ENCODE peak calls at places on chromosome 13, in eight cellular contexts. X is endothelial cell; J is activated CD8-positive, alpha-beta memory T cell treated with anti-CD3 and anti-CD28 coated beads for 48 hours; I is H4; V is stimulated activated CD4-positive, alpha-beta T cell treated with anti-CD3 and anti-CD28 coated beads, Interleukin-4, amount 100 ng/mL, for 24 hours; Q is MCF 10A; B is CD4-positive, CD25-positive, alpha-beta regulatory T cell; T is glutamatergic neuron. H is an unnamed sample.

GRCh38 chr13:93233997-93234416 is 7.4 kb downstream of the GPC6 start:
- DNase-seq in X (no peak), J (no peak), I (peak), V (no peak), Q (peak), B (no peak), T (peak), H (no peak)

GRCh38 chr13:33111414-33112110 is 95.3 kb downstream of the KL start:
- DNase-seq in X (no peak), J (no peak), I (no peak), V (no peak), Q (no peak), B (no peak), T (no peak), H (no peak)

GRCh38 chr13:74696148-74696922 is 562.1 kb upstream of the KLF12 start:
- DNase-seq in X (no peak), J (no peak), I (no peak), V (no peak), Q (no peak), B (no peak), T (no peak), H (no peak)

GRCh38 chr13:106523566-106523965 is 11.9 kb downstream of the EFNB2 start:
- DNase-seq in X (no peak), J (no peak), I (no peak), V (no peak), Q (peak), B (no peak), T (no peak), H (peak)

GRCh38 chr13:27921961-27922910 is 2.4 kb downstream of the PDX1 start:
- DNase-seq in X (no peak), J (no peak), I (no peak), V (no peak), Q (no peak), B (no peak), T (no peak), H (no peak)

GRCh38 chr13:33174491-33174890 is 111.1 kb downstream of the STARD13 start:
- DNase-seq in X (no peak), J (no peak), I (no peak), V (no peak), Q (no peak), B (no peak), T (no peak), H (no peak)

GRCh38 chr13:49540552-49540951 is 44.8 kb downstream of the PHF11 start:
- DNase-seq in X (no peak), J (no peak), I (peak), V (no peak), Q (peak), B (no peak), T (no peak), H (peak)

GRCh38 chr13:39602614-39603366 is at the start of gene LHFPL6:
- DNase-seq in X (peak), J (peak), I (peak), V (peak), Q (peak), B (no peak), T (peak), H (peak)

GRCh38 chr13:36310417-36311108 is 12.9 kb upstream of the CCDC169 start:
- DNase-seq in X (no peak), J (no peak), I (no peak), V (no peak), Q (no peak), B (no peak), T (no peak), H (no peak)

GRCh38 chr13:49933511-49933910 is 2.6 kb downstream of the SPRYD7 start:
- DNase-seq in X (no peak), J (no peak), I (no peak), V (no peak), Q (no peak), B (no peak), T (no peak), H (peak)

GRCh38 chr13:100673376-100673830 is 1.2 kb downstream of the TMTC4 start:
- DNase-seq in X (peak), J (no peak), I (peak), V (no peak), Q (no peak), B (no peak), T (peak), H (no peak)

GRCh38 chr13:30193279-30194234 is 113.8 kb downstream of the KATNAL1 start:
- DNase-seq in X (no peak), J (no peak), I (no peak), V (no peak), Q (no peak), B (no peak), T (no peak), H (no peak)

GRCh38 chr13:80070024-80070703 is 270.8 kb downstream of the SPRY2 start:
- DNase-seq in X (no peak), J (no peak), I (no peak), V (no peak), Q (no peak), B (no peak), T (no peak), H (no peak)

GRCh38 chr13:32752997-32753606 is 166.8 kb downstream of the PDS5B start:
- DNase-seq in X (no peak), J (no peak), I (no peak), V (no peak), Q (no peak), B (no peak), T (no peak), H (no peak)

GRCh38 chr13:42363941-42364612 is 92.1 kb downstream of the AKAP11 start:
- DNase-seq in X (no peak), J (no peak), I (peak), V (no peak), Q (peak), B (no peak), T (no peak), H (peak)

GRCh38 chr13:98889419-98890079 is 88.3 kb downstream of the DOCK9 start:
- DNase-seq in X (no peak), J (no peak), I (no peak), V (peak), Q (no peak), B (no peak), T (no peak), H (no peak)

GRCh38 chr13:97018029-97018819 is 23.9 kb upstream of the OXGR1 start:
- DNase-seq in X (peak), J (no peak), I (peak), V (peak), Q (peak), B (no peak), T (peak), H (peak)

GRCh38 chr13:39602277-39602613 is 748 bp downstream of the LHFPL6 start:
- DNase-seq in X (no peak), J (no peak), I (no peak), V (no peak), Q (no peak), B (no peak), T (no peak), H (no peak)

GRCh38 chr13:30323524-30323923 is 16.2 kb upstream of the KATNAL1 start:
- DNase-seq in X (no peak), J (no peak), I (no peak), V (no peak), Q (no peak), B (no peak), T (no peak), H (no peak)

GRCh38 chr13:51542358-51542972 is 41.8 kb upstream of the WDFY2 start:
- DNase-seq in X (no peak), J (no peak), I (peak), V (no peak), Q (no peak), B (no peak), T (no peak), H (peak)

GRCh38 chr13:26422036-26422435 is 135.4 kb upstream of the WASF3 start:
- DNase-seq in X (no peak), J (no peak), I (no peak), V (no peak), Q (no peak), B (no peak), T (no peak), H (no peak)

GRCh38 chr13:48251616-48252081 is 18.6 kb downstream of the ITM2B start:
- DNase-seq in X (no peak), J (no peak), I (no peak), V (no peak), Q (no peak), B (no peak), T (no peak), H (no peak)

GRCh38 chr13:110012102-110012739 is 225.8 kb upstream of the IRS2 start:
- DNase-seq in X (no peak), J (no peak), I (peak), V (no peak), Q (peak), B (no peak), T (no peak), H (peak)

GRCh38 chr13:51532736-51533197 is 51.5 kb upstream of the WDFY2 start:
- DNase-seq in X (no peak), J (no peak), I (no peak), V (no peak), Q (no peak), B (no peak), T (no peak), H (peak)

GRCh38 chr13:113548171-113548641 is 36.3 kb upstream of the TFDP1 start:
- DNase-seq in X (no peak), J (no peak), I (no peak), V (no peak), Q (no peak), B (no peak), T (peak), H (no peak)

GRCh38 chr13:37954191-37954590 is 84.6 kb upstream of the TRPC4 start:
- DNase-seq in X (no peak), J (no peak), I (no peak), V (no peak), Q (peak), B (no peak), T (no peak), H (peak)

GRCh38 chr13:113758651-113759524 is at the start of gene TMEM255B:
- DNase-seq in X (peak), J (peak), I (no peak), V (peak), Q (peak), B (peak), T (peak), H (peak)

GRCh38 chr13:95457294-95457693 is 95.2 kb upstream of the CLDN10 start:
- DNase-seq in X (no peak), J (no peak), I (no peak), V (no peak), Q (no peak), B (no peak), T (no peak), H (peak)

GRCh38 chr13:113090415-113090770 is 15.2 kb upstream of the F7 start:
- DNase-seq in X (no peak), J (no peak), I (no peak), V (no peak), Q (no peak), B (no peak), T (peak), H (no peak)

GRCh38 chr13:113996912-113997745 is 23.3 kb upstream of the C13orf46 start:
- DNase-seq in X (no peak), J (no peak), I (no peak), V (no peak), Q (no peak), B (no peak), T (no peak), H (no peak)

GRCh38 chr13:78958019-78958418 is 299.1 kb upstream of the OBI1 start:
- DNase-seq in X (no peak), J (no peak), I (peak), V (no peak), Q (peak), B (no peak), T (no peak), H (no peak)

GRCh38 chr13:99206226-99206625 is 5.6 kb downstream of the UBAC2 start:
- DNase-seq in X (no peak), J (no peak), I (no peak), V (no peak), Q (no peak), B (no peak), T (no peak), H (no peak)

GRCh38 chr13:107466326-107466725 is 749.0 kb downstream of the LIG4 start:
- DNase-seq in X (no peak), J (no peak), I (peak), V (no peak), Q (peak), B (no peak), T (no peak), H (peak)

GRCh38 chr13:32811297-32811800 is 204.9 kb upstream of the KL start:
- DNase-seq in X (no peak), J (no peak), I (peak), V (no peak), Q (no peak), B (no peak), T (no peak), H (peak)

GRCh38 chr13:79989251-79989661 is 351.7 kb downstream of the SPRY2 start:
- DNase-seq in X (no peak), J (no peak), I (peak), V (no peak), Q (no peak), B (no peak), T (no peak), H (peak)

GRCh38 chr13:112079696-112080095 is 12.7 kb downstream of the SOX1 start:
- DNase-seq in X (no peak), J (no peak), I (peak), V (no peak), Q (peak), B (no peak), T (no peak), H (peak)

GRCh38 chr13:99119686-99120085 is 81.0 kb upstream of the UBAC2 start:
- DNase-seq in X (no peak), J (no peak), I (no peak), V (peak), Q (no peak), B (no peak), T (no peak), H (no peak)